ENCODE peak calls at places on chromosome 14, in ten cellular contexts. P is upper lobe of right lung; Y is tibial artery; N is pancreas; O is lower lobe of right lung; U is CD8-positive, alpha-beta T cell; K is spleen; B is adrenal gland; L is uterus; S is sigmoid colon. R is an unnamed sample.

GRCh38 chr14:72941286-72941985 is 15.2 kb downstream of the DCAF4 start:
- DNase-seq in P (no peak), Y (no peak), N (no peak), O (no peak), U (no peak), K (peak; percentile 24), B (no peak), L (no peak), S (no peak), R (no peak)

GRCh38 chr14:89598548-89599186 is 181.6 kb upstream of the FOXN3 start:
- DNase-seq in P (no peak), Y (no peak), N (no peak), O (no peak), U (no peak), K (no peak), B (no peak), L (no peak), S (no peak), R (no peak)

GRCh38 chr14:24378327-24378726 is 10.3 kb downstream of the NFATC4 start:
- DNase-seq in P (no peak), Y (no peak), N (no peak), O (no peak), U (no peak), K (no peak), B (no peak), L (no peak), S (no peak), R (no peak)

GRCh38 chr14:66425402-66425801 is 60.8 kb upstream of the CCDC196 start:
- DNase-seq in P (no peak), Y (no peak), N (no peak), O (no peak), U (no peak), K (no peak), B (no peak), L (no peak), S (no peak), R (no peak)

GRCh38 chr14:69612759-69613145 is 1.4 kb downstream of the SUSD6 start:
- DNase-seq in P (no peak), Y (no peak), N (no peak), O (no peak), U (no peak), K (no peak), B (no peak), L (no peak), S (no peak), R (no peak)

GRCh38 chr14:57657487-57657886 is 163.8 kb upstream of the CCDC198 start:
- DNase-seq in P (no peak), Y (no peak), N (no peak), O (no peak), U (no peak), K (no peak), B (no peak), L (no peak), S (no peak), R (no peak)

GRCh38 chr14:59998575-59998974 is 78.6 kb downstream of the LRRC9 start:
- DNase-seq in P (no peak), Y (no peak), N (no peak), O (no peak), U (no peak), K (no peak), B (no peak), L (no peak), S (no peak), R (no peak)

GRCh38 chr14:98946995-98947394 is 325.0 kb downstream of the BCL11B start:
- DNase-seq in P (no peak), Y (no peak), N (no peak), O (no peak), U (no peak), K (peak; percentile 31), B (no peak), L (peak; percentile 26), S (peak; percentile 52), R (peak; percentile 34)

GRCh38 chr14:69713127-69713800 is 53.7 kb upstream of the SRSF5 start:
- DNase-seq in P (no peak), Y (no peak), N (peak; percentile 58), O (no peak), U (no peak), K (no peak), B (no peak), L (no peak), S (no peak), R (peak; percentile 89)

GRCh38 chr14:71551291-71551955 is 380.8 kb upstream of the RGS6 start:
- DNase-seq in P (no peak), Y (no peak), N (no peak), O (no peak), U (no peak), K (no peak), B (no peak), L (no peak), S (no peak), R (no peak)

GRCh38 chr14:84006643-84007137 is 1523.3 kb upstream of the FLRT2 start:
- DNase-seq in P (no peak), Y (no peak), N (no peak), O (no peak), U (no peak), K (no peak), B (peak; percentile 34), L (no peak), S (no peak), R (no peak)

GRCh38 chr14:21505009-21505553 is 6.1 kb downstream of the METTL3 start:
- DNase-seq in P (no peak), Y (no peak), N (no peak), O (no peak), U (no peak), K (no peak), B (no peak), L (no peak), S (no peak), R (no peak)

GRCh38 chr14:29220077-29220476 is 453.5 kb downstream of the FOXG1 start:
- DNase-seq in P (no peak), Y (no peak), N (no peak), O (no peak), U (no peak), K (no peak), B (no peak), L (no peak), S (no peak), R (no peak)

GRCh38 chr14:31266437-31267331 is 59.1 kb upstream of the HECTD1 start:
- DNase-seq in P (no peak), Y (no peak), N (no peak), O (no peak), U (no peak), K (no peak), B (no peak), L (no peak), S (no peak), R (no peak)

GRCh38 chr14:31271648-31272047 is 64.1 kb upstream of the HECTD1 start:
- DNase-seq in P (no peak), Y (no peak), N (no peak), O (no peak), U (no peak), K (no peak), B (no peak), L (no peak), S (no peak), R (no peak)

GRCh38 chr14:31268216-31268615 is 60.6 kb upstream of the HECTD1 start:
- DNase-seq in P (no peak), Y (no peak), N (no peak), O (no peak), U (no peak), K (no peak), B (no peak), L (no peak), S (no peak), R (no peak)

GRCh38 chr14:31269599-31270195 is 62.1 kb upstream of the HECTD1 start:
- DNase-seq in P (no peak), Y (no peak), N (no peak), O (no peak), U (no peak), K (no peak), B (no peak), L (no peak), S (no peak), R (no peak)

GRCh38 chr14:31270196-31270772 is 62.7 kb upstream of the HECTD1 start:
- DNase-seq in P (peak; percentile 69), Y (no peak), N (no peak), O (peak; percentile 57), U (no peak), K (no peak), B (peak; percentile 29), L (no peak), S (no peak), R (no peak)
- TF ChIP-seq CTCF in P (peak; percentile 47), Y (peak; percentile 12), N (no peak), O (peak; percentile 53), U (no peak), K (peak; percentile 3), B (peak; percentile 13), L (no peak), S (peak; percentile 13), R (peak; percentile 18)

DNA sequence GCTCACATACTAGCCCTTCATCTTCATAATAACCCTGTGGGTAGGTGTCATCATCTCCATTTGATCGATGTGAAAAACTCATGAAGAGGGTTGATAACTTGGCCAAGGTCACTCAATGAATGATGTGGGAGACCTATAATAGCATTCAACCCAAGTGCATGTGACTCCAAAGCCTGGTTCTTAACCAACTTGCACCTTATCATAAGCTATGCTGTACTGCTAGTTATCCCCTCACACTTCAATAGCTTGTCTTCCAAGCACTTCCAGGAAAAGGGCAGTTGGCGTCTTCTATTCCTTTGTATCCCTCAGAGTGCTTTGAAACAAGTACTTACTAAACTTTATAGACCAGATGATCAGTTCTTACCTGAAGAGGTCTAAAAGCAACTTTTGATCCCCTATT is 15.2 kb downstream of the VIPAS39 start:
- DNase-seq in P (no peak), Y (no peak), N (no peak), O (no peak), U (no peak), K (no peak), B (no peak), L (no peak), S (no peak), R (no peak)
- H3K36me3 ChIP-seq in P (peaks cover 91% of the 10 kb centered on the region), Y (peaks cover 78% of the 10 kb centered on the region), N (peaks cover 25% of the 10 kb centered on the region), O (peaks cover 89% of the 10 kb centered on the region), U (peaks cover 27% of the 10 kb centered on the region), K (peaks cover 81% of the 10 kb centered on the region), B (no peaks in the 10 kb centered on the region), L (no peaks in the 10 kb centered on the region), S (peaks cover 46% of the 10 kb centered on the region), R (peaks cover 87% of the 10 kb centered on the region)

GRCh38 chr14:95310635-95311380 is 8.9 kb downstream of the CLMN start:
- DNase-seq in P (no peak), Y (no peak), N (no peak), O (no peak), U (no peak), K (no peak), B (no peak), L (no peak), S (no peak), R (no peak)
- H3K4me1 ChIP-seq in P (peaks cover 31% of the 10 kb centered on the region), Y (peaks cover 19% of the 10 kb centered on the region), N (peaks cover 46% of the 10 kb centered on the region), O (peaks cover 37% of the 10 kb centered on the region), U (no peaks in the 10 kb centered on the region), K (peaks cover 40% of the 10 kb centered on the region), B (no peaks in the 10 kb centered on the region), L (no peaks in the 10 kb centered on the region), S (no peaks in the 10 kb centered on the region), R (peaks cover 22% of the 10 kb centered on the region)

DNA sequence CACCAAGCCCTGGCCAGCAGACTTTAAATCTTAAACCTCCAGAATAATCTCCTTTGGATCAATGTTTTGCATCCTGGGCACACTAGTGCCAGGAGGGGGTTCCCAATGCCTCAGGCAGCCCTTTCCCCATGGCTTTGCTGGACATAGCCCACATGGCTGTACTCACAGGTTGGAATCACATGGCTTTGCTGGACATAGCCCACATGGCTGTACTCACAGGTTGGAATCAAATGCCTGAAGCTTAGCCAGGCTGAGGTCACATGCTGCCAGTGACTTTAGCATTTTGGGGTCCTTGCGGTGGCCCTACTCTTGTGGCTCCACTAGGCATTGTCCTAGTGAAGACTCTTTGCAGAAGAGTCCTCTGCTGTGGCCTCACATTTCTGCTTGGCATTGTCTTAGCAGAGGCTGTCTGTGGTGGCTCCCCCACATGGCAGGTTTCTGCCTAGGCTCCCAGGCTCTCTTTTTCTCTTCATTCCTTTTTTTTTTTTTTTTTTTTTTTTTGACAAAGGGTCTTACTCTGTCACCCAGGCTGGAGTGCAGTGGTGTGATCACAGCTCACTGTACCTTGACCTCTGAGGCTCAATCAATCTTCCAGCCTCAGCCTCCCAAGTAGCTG is 13.0 kb downstream of the FLVCR2 start:
- DNase-seq in P (no peak), Y (no peak), N (no peak), O (no peak), U (no peak), K (no peak), B (no peak), L (no peak), S (peak; percentile 30), R (no peak)
- TF ChIP-seq CTCF in P (no peak), Y (no peak), N (no peak), O (no peak), U (no peak), K (no peak), B (no peak), L (no peak), S (no peak), R (no peak)

R was measured in RWPE2.